ENCODE peak calls at places on chromosomes 1 and 21, in eight cellular contexts. N, A, S, I, J, L, K and T are unnamed samples.

GRCh38 chr1:154953611-154954038 is 2.3 kb downstream of the PBXIP1 start:
- DNase-seq in N (no peak), A (no peak), S (no peak), I (no peak), J (no peak), L (no peak), K (no peak), T (no peak)

GRCh38 chr1:191134796-191135195 is 657.1 kb upstream of the BRINP3 start:
- DNase-seq in N (no peak), A (no peak), S (no peak), I (no peak), J (peak), L (no peak), K (no peak), T (no peak)

GRCh38 chr21:39669976-39670671 is 57.4 kb downstream of the B3GALT5 start:
- DNase-seq in N (no peak), A (peak), S (no peak), I (no peak), J (no peak), L (no peak), K (no peak), T (no peak)

GRCh38 chr1:27416387-27417111 is 24.1 kb downstream of the GPR3 start:
- DNase-seq in N (peak), A (peak), S (no peak), I (no peak), J (peak), L (peak), K (peak), T (no peak)

GRCh38 chr1:210434224-210434623 is 105.5 kb downstream of the HHAT start:
- DNase-seq in N (no peak), A (no peak), S (no peak), I (no peak), J (no peak), L (no peak), K (no peak), T (no peak)

GRCh38 chr1:211345719-211346118 is 19.1 kb downstream of the TRAF5 start:
- DNase-seq in N (peak), A (no peak), S (no peak), I (no peak), J (no peak), L (peak), K (no peak), T (no peak)

GRCh38 chr21:19648376-19648775 is 1244.8 kb upstream of the TMPRSS15 start:
- DNase-seq in N (no peak), A (no peak), S (no peak), I (no peak), J (no peak), L (peak), K (no peak), T (no peak)

GRCh38 chr1:244590670-244591069 is 62.3 kb upstream of the DESI2 start:
- DNase-seq in N (no peak), A (no peak), S (no peak), I (no peak), J (no peak), L (no peak), K (no peak), T (no peak)

GRCh38 chr1:145901312-145902021 is 8.4 kb downstream of the ITGA10 start:
- DNase-seq in N (no peak), A (no peak), S (no peak), I (no peak), J (no peak), L (no peak), K (no peak), T (no peak)

GRCh38 chr1:230858918-230859819 is 9.2 kb downstream of the C1orf198 start:
- DNase-seq in N (no peak), A (no peak), S (no peak), I (no peak), J (no peak), L (peak), K (peak), T (no peak)

GRCh38 chr1:153434746-153435455 is 18.6 kb downstream of the S100A7A start:
- DNase-seq in N (no peak), A (no peak), S (no peak), I (no peak), J (no peak), L (no peak), K (no peak), T (no peak)

GRCh38 chr1:71223949-71224348 is 143.1 kb upstream of the ZRANB2 start:
- DNase-seq in N (no peak), A (no peak), S (no peak), I (peak), J (no peak), L (no peak), K (peak), T (no peak)

GRCh38 chr1:2391034-2391384 is 345 bp downstream of the MORN1 start:
- DNase-seq in N (no peak), A (peak), S (peak), I (no peak), J (peak), L (peak), K (peak), T (no peak)

GRCh38 chr1:195097316-195097715 is 1510.9 kb downstream of the KCNT2 start:
- DNase-seq in N (no peak), A (no peak), S (no peak), I (no peak), J (peak), L (no peak), K (no peak), T (no peak)

GRCh38 chr1:4624801-4625200 is 29.6 kb upstream of the AJAP1 start:
- DNase-seq in N (no peak), A (no peak), S (no peak), I (no peak), J (no peak), L (no peak), K (no peak), T (no peak)

GRCh38 chr1:7042322-7043231 is 257.3 kb downstream of the CAMTA1 start:
- DNase-seq in N (peak), A (no peak), S (no peak), I (no peak), J (peak), L (peak), K (peak), T (no peak)

DNA sequence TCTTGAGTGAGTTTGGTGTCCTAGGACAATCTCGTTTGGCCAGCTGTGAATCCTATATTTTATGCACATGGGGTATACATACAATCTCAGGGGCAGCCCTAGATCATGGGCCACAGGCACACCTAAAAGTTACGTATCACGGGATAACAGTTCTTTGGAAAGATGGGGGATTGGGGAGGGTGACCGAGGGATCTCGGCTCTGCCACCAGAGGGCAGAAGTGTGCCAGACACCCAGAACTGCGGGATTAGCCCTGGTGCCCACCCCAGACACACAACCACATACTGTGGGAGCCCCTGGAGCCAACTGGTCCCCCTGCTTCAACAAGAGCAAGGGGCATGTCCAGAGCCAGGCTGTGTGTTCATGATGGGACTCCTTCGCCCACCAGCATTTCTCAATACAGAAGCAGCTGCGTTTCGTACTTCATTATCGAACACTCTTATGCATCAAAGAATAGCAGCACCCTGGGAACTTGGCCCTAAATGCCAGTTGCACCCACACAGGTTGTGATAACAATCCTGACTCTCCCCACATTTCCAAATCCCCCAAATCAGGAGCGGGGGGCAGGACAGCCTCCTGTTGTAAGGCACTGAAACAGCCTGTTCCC is 37.4 kb downstream of the TMCO4 start:
- DNase-seq in N (peak), A (peak), S (peak), I (no peak), J (peak), L (peak), K (peak), T (no peak)
- TF ChIP-seq CTCF in N (peak), A (peak), S (peak), I (peak), J (peak), L (peak), K (peak), T (peak)

DNA sequence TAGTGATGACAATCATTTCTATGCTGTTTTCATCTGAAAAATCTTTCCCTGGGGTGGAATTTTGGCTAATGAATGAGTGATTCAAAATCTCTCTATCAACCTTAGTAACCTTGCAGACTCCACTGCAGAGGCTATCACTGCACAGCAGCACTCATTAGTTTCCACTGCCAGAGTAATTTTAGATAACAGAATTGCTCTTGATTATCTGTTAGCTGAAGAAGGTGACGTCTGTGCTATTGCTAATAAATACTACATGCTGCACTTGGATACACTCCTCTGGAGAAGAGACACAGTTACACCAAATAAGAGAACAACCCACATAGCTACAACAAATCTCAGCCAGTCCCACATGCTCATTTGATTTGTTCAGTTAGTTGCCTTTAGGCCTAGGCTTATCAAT is 1348.4 kb downstream of the NCAM2 start:
- DNase-seq in N (no peak), A (no peak), S (no peak), I (no peak), J (no peak), L (no peak), K (no peak), T (no peak)
- TF ChIP-seq CTCF in N (no peak), A (no peak), S (no peak), I (no peak), J (no peak), L (no peak), K (no peak), T (no peak)

GRCh38 chr1:20328201-20328600 is 37.5 kb downstream of the VWA5B1 start:
- DNase-seq in N (no peak), A (no peak), S (no peak), I (no peak), J (no peak), L (no peak), K (no peak), T (no peak)

GRCh38 chr1:20325844-20326323 is 35.2 kb downstream of the VWA5B1 start:
- DNase-seq in N (no peak), A (no peak), S (no peak), I (no peak), J (no peak), L (no peak), K (peak), T (no peak)

GRCh38 chr1:20325407-20325737 is 34.7 kb downstream of the VWA5B1 start:
- DNase-seq in N (no peak), A (no peak), S (no peak), I (no peak), J (no peak), L (no peak), K (no peak), T (no peak)

GRCh38 chr1:20327467-20327866 is 36.8 kb downstream of the VWA5B1 start:
- DNase-seq in N (no peak), A (no peak), S (no peak), I (no peak), J (no peak), L (no peak), K (no peak), T (no peak)

GRCh38 chr1:20329793-20330542 is 39.3 kb downstream of the VWA5B1 start:
- DNase-seq in N (peak), A (no peak), S (no peak), I (no peak), J (no peak), L (no peak), K (peak), T (no peak)
- TF ChIP-seq CTCF in N (peak), A (no peak), S (no peak), I (no peak), J (no peak), L (peak), K (peak), T (peak)

GRCh38 chr1:11061652-11062365 is 2.0 kb upstream of the SRM start:
- DNase-seq in N (no peak), A (no peak), S (no peak), I (no peak), J (no peak), L (no peak), K (no peak), T (no peak)

GRCh38 chr1:11058595-11059165 is 1.1 kb downstream of the SRM start:
- DNase-seq in N (no peak), A (peak), S (no peak), I (no peak), J (no peak), L (no peak), K (no peak), T (no peak)

GRCh38 chr1:11058026-11058425 is 1.8 kb downstream of the SRM start:
- DNase-seq in N (no peak), A (no peak), S (no peak), I (no peak), J (no peak), L (no peak), K (no peak), T (no peak)

GRCh38 chr1:11059166-11059989 is 440 bp downstream of the SRM start:
- DNase-seq in N (no peak), A (peak), S (no peak), I (no peak), J (no peak), L (peak), K (no peak), T (no peak)

GRCh38 chr1:11059990-11060948 is at the start of gene SRM:
- DNase-seq in N (peak), A (peak), S (peak), I (peak), J (peak), L (peak), K (peak), T (no peak)
- TF ChIP-seq CTCF in N (peak), A (peak), S (peak), I (no peak), J (peak), L (peak), K (no peak), T (peak)

DNA sequence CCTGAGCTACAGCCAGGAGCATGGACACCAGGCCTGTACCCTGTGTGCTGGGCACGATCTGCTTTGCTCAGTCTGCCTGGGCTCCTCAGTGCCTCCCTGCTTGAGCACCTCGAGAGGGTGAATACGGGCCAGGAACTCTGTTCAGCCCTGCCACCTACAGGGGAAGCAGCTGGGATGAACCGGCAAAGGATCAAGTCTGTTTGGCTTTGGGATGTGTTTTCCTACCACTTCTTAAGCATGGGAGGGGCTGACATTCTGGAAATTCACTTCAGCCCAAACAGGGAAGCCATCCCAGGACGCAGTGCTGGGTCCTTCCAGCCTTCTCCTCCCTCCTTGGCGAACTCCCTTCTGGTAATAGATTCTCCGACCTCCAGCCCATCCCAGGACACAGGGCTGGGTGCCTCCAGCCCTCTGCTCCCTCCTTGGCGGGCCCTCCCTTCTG is 55.8 kb upstream of the SELENON start:
- DNase-seq in N (peak), A (peak), S (peak), I (peak), J (peak), L (peak), K (peak), T (no peak)
- TF ChIP-seq CTCF in N (peak), A (peak), S (peak), I (peak), J (peak), L (peak), K (peak), T (peak)